ENCODE peak calls at places on chromosomes 6 and 20, in eight cellular contexts. C is heart right ventricle; N is stimulated activated CD4-positive, alpha-beta T cell treated with anti-CD3 and anti-CD28 coated beads, Interleukin-4, amount 100 ng/mL, for 1 hour; Y is A549; K is CD8-positive, alpha-beta T cell; I is T follicular helper cell; L is cardiac fibroblast; V is AG09309. O is an unnamed sample.

GRCh38 chr6:25014375-25014774 is 78.6 kb upstream of the RIPOR2 start:
- DNase-seq in K (no peak), I (no peak), N (no peak), C (no peak), Y (no peak), L (no peak), V (no peak), O (no peak)

GRCh38 chr6:132900849-132901248 is 86.5 kb downstream of the RPS12 start:
- DNase-seq in N (no peak), K (no peak), Y (no peak), V (no peak), C (no peak), I (no peak), L (no peak), O (no peak)

GRCh38 chr20:48189177-48189576 is 403.9 kb upstream of the SULF2 start:
- DNase-seq in I (no peak), V (no peak), Y (peak), L (peak), C (no peak), K (no peak), N (no peak), O (no peak)

GRCh38 chr6:159213401-159213800 is 44.2 kb downstream of the FNDC1 start:
- DNase-seq in K (no peak), N (no peak), C (no peak), I (no peak), Y (no peak), L (peak), V (peak), O (no peak)

GRCh38 chr20:4854502-4854901 is 132.8 kb downstream of the PRND start:
- DNase-seq in Y (no peak), K (no peak), N (no peak), V (no peak), I (no peak), C (no peak), L (no peak), O (no peak)

GRCh38 chr6:154624038-154624599 is 109.1 kb upstream of the SCAF8 start:
- DNase-seq in I (no peak), C (no peak), V (no peak), L (no peak), N (no peak), Y (no peak), K (no peak), O (no peak)

GRCh38 chr6:117677553-117678131 is 2.4 kb downstream of the NUS1 start:
- DNase-seq in L (peak), Y (no peak), V (no peak), I (no peak), C (no peak), K (no peak), N (no peak), O (no peak)

GRCh38 chr6:142729618-142730017 is 215.4 kb downstream of the HIVEP2 start:
- DNase-seq in I (no peak), N (no peak), C (no peak), L (no peak), Y (no peak), K (no peak), V (no peak), O (no peak)

GRCh38 chr6:33375143-33375649 is 16.4 kb upstream of the KIFC1 start:
- DNase-seq in V (peak), N (no peak), Y (no peak), C (peak), L (peak), K (no peak), I (no peak), O (peak)

GRCh38 chr20:57734754-57735153 is 24.9 kb upstream of the PMEPA1 start:
- DNase-seq in I (no peak), V (no peak), N (no peak), L (no peak), Y (no peak), K (no peak), C (no peak), O (no peak)

GRCh38 chr20:16446246-16446645 is 127.0 kb downstream of the KIF16B start:
- DNase-seq in K (no peak), C (no peak), L (no peak), I (no peak), V (no peak), N (no peak), Y (no peak), O (no peak)

GRCh38 chr6:116355796-116356195 is 15.0 kb upstream of the DSE start:
- DNase-seq in I (no peak), N (no peak), Y (no peak), C (no peak), K (no peak), V (no peak), L (no peak), O (no peak)

GRCh38 chr6:3231213-3232016 is 4.0 kb upstream of the TUBB2B start:
- DNase-seq in C (peak), N (no peak), V (no peak), K (peak), Y (peak), I (no peak), L (peak), O (peak)

GRCh38 chr6:168126566-168127383 is 47.8 kb upstream of the FRMD1 start:
- DNase-seq in I (no peak), C (no peak), Y (no peak), K (no peak), V (no peak), L (no peak), N (no peak), O (no peak)

GRCh38 chr6:114816678-114817077 is 473.9 kb upstream of the HS3ST5 start:
- DNase-seq in L (no peak), V (no peak), K (no peak), C (no peak), N (no peak), Y (no peak), I (no peak), O (no peak)

GRCh38 chr20:36474563-36474962 is 66.8 kb upstream of the MYL9 start:
- DNase-seq in L (no peak), C (no peak), Y (no peak), I (no peak), N (no peak), V (no peak), K (no peak), O (no peak)

GRCh38 chr6:127146935-127147334 is 28.5 kb downstream of the RSPO3 start:
- DNase-seq in I (no peak), V (peak), C (peak), Y (no peak), K (no peak), L (peak), N (no peak), O (peak)

O was measured in NCI-H460.